ENCODE peak calls at places on chromosomes 3 and 15, in five cellular contexts. One of them, this sample, is unnamed.

GRCh38 chr15:82810061-82810862 is 834 bp downstream of the WHAMM start:
- DNase-seq in neuronal stem cell: peak; percentile 42
- DNase-seq in H1: peak; percentile 69
- DNase-seq in H9: peak; percentile 35
- DNase-seq in mesenchymal stem cell: peak; percentile 55
- DNase-seq in this sample: peak; percentile 50

GRCh38 chr3:48656841-48657281 is 5.8 kb downstream of the CELSR3 start:
- DNase-seq in neuronal stem cell: no peak
- DNase-seq in H1: no peak
- DNase-seq in H9: peak; percentile 69
- DNase-seq in mesenchymal stem cell: no peak
- DNase-seq in this sample: no peak

GRCh38 chr3:45955706-45956105 is 12.4 kb downstream of the CXCR6 start:
- DNase-seq in neuronal stem cell: no peak
- DNase-seq in H1: no peak
- DNase-seq in H9: no peak
- DNase-seq in mesenchymal stem cell: no peak
- DNase-seq in this sample: no peak

GRCh38 chr3:94615275-94616065 is 552.6 kb downstream of the NSUN3 start:
- DNase-seq in neuronal stem cell: no peak
- DNase-seq in H1: no peak
- DNase-seq in H9: no peak
- DNase-seq in mesenchymal stem cell: no peak
- DNase-seq in this sample: no peak

GRCh38 chr15:75232252-75232813 is 25.8 kb upstream of the GOLGA6C start:
- DNase-seq in neuronal stem cell: no peak
- DNase-seq in H1: no peak
- DNase-seq in H9: no peak
- DNase-seq in mesenchymal stem cell: no peak
- DNase-seq in this sample: no peak

GRCh38 chr15:79067969-79068368 is 22.6 kb downstream of the RASGRF1 start:
- DNase-seq in neuronal stem cell: no peak
- DNase-seq in H1: no peak
- DNase-seq in H9: no peak
- DNase-seq in mesenchymal stem cell: no peak
- DNase-seq in this sample: no peak

GRCh38 chr15:23690450-23690852 is 3.3 kb upstream of the NDN start:
- DNase-seq in neuronal stem cell: peak; percentile 62
- DNase-seq in H1: peak; percentile 45
- DNase-seq in H9: peak; percentile 61
- DNase-seq in mesenchymal stem cell: peak; percentile 61
- DNase-seq in this sample: peak; percentile 61

GRCh38 chr3:55218577-55218976 is 268.5 kb downstream of the WNT5A start:
- DNase-seq in neuronal stem cell: no peak
- DNase-seq in H1: no peak
- DNase-seq in H9: no peak
- DNase-seq in mesenchymal stem cell: no peak
- DNase-seq in this sample: no peak

GRCh38 chr3:59857589-59858346 is 807.9 kb upstream of the CFAP20DC start:
- DNase-seq in neuronal stem cell: peak; percentile 57
- DNase-seq in H1: peak; percentile 82
- DNase-seq in H9: peak; percentile 69
- DNase-seq in mesenchymal stem cell: peak; percentile 81
- DNase-seq in this sample: peak; percentile 81

GRCh38 chr3:141083831-141084624 is 32.9 kb downstream of the SPSB4 start:
- DNase-seq in neuronal stem cell: peak; percentile 75
- DNase-seq in H1: no peak
- DNase-seq in H9: no peak
- DNase-seq in mesenchymal stem cell: no peak
- DNase-seq in this sample: no peak

GRCh38 chr15:89015412-89016097 is 72.7 kb upstream of the ABHD2 start:
- DNase-seq in neuronal stem cell: no peak
- DNase-seq in H1: no peak
- DNase-seq in H9: no peak
- DNase-seq in mesenchymal stem cell: no peak
- DNase-seq in this sample: no peak

GRCh38 chr15:63560741-63561448 is 36.3 kb upstream of the FBXL22 start:
- DNase-seq in neuronal stem cell: no peak
- DNase-seq in H1: no peak
- DNase-seq in H9: no peak
- DNase-seq in mesenchymal stem cell: peak; percentile 25
- DNase-seq in this sample: peak; percentile 27

GRCh38 chr3:45962033-45962432 is 18.8 kb downstream of the CXCR6 start:
- DNase-seq in neuronal stem cell: no peak
- DNase-seq in H1: no peak
- DNase-seq in H9: no peak
- DNase-seq in mesenchymal stem cell: no peak
- DNase-seq in this sample: no peak

GRCh38 chr3:51380601-51381332 is 4.3 kb upstream of the MANF start:
- DNase-seq in neuronal stem cell: no peak
- DNase-seq in H1: no peak
- DNase-seq in H9: no peak
- DNase-seq in mesenchymal stem cell: no peak
- DNase-seq in this sample: no peak

GRCh38 chr3:2727566-2728318 is 382.4 kb downstream of the IL5RA start:
- DNase-seq in neuronal stem cell: no peak
- DNase-seq in H1: no peak
- DNase-seq in H9: no peak
- DNase-seq in mesenchymal stem cell: peak; percentile 15
- DNase-seq in this sample: no peak

GRCh38 chr15:70065006-70065722 is 32.6 kb downstream of the TLE3 start:
- DNase-seq in neuronal stem cell: no peak
- DNase-seq in H1: no peak
- DNase-seq in H9: no peak
- DNase-seq in mesenchymal stem cell: no peak
- DNase-seq in this sample: no peak

GRCh38 chr3:189914799-189915198 is 205.9 kb downstream of the P3H2 start:
- DNase-seq in neuronal stem cell: no peak
- DNase-seq in H1: no peak
- DNase-seq in H9: no peak
- DNase-seq in mesenchymal stem cell: peak; percentile 87
- DNase-seq in this sample: peak; percentile 96

GRCh38 chr15:100043732-100044131 is 298.0 kb downstream of the ADAMTS17 start:
- DNase-seq in neuronal stem cell: no peak
- DNase-seq in H1: no peak
- DNase-seq in H9: no peak
- DNase-seq in mesenchymal stem cell: peak; percentile 71
- DNase-seq in this sample: no peak

GRCh38 chr3:25831578-25831977 is 41.7 kb downstream of the OXSM start:
- DNase-seq in neuronal stem cell: no peak
- DNase-seq in H1: no peak
- DNase-seq in H9: no peak
- DNase-seq in mesenchymal stem cell: peak; percentile 46
- DNase-seq in this sample: peak; percentile 58

GRCh38 chr3:54780336-54780735 is 147.5 kb downstream of the LRTM1 start:
- DNase-seq in neuronal stem cell: no peak
- DNase-seq in H1: no peak
- DNase-seq in H9: no peak
- DNase-seq in mesenchymal stem cell: peak; percentile 15
- DNase-seq in this sample: no peak

GRCh38 chr15:51114437-51115119 is 19.9 kb upstream of the TNFAIP8L3 start:
- DNase-seq in neuronal stem cell: no peak
- DNase-seq in H1: no peak
- DNase-seq in H9: no peak
- DNase-seq in mesenchymal stem cell: no peak
- DNase-seq in this sample: no peak

GRCh38 chr3:146169891-146170290 is 8.9 kb upstream of the PLOD2 start:
- DNase-seq in neuronal stem cell: no peak
- DNase-seq in H1: no peak
- DNase-seq in H9: no peak
- DNase-seq in mesenchymal stem cell: no peak
- DNase-seq in this sample: no peak

GRCh38 chr15:43769584-43770228 is 7.1 kb downstream of the ELL3 start:
- DNase-seq in neuronal stem cell: no peak
- DNase-seq in H1: peak; percentile 79
- DNase-seq in H9: peak; percentile 56
- DNase-seq in mesenchymal stem cell: peak; percentile 68
- DNase-seq in this sample: peak; percentile 64

GRCh38 chr3:146664403-146664802 is 59.3 kb upstream of the PLSCR5 start:
- DNase-seq in neuronal stem cell: no peak
- DNase-seq in H1: no peak
- DNase-seq in H9: no peak
- DNase-seq in mesenchymal stem cell: no peak
- DNase-seq in this sample: no peak

GRCh38 chr3:39291903-39292329 is 12.1 kb upstream of the CX3CR1 start:
- DNase-seq in neuronal stem cell: peak; percentile 70
- DNase-seq in H1: peak; percentile 97
- DNase-seq in H9: peak; percentile 89
- DNase-seq in mesenchymal stem cell: peak; percentile 69
- DNase-seq in this sample: peak; percentile 30

GRCh38 chr3:193869221-193870201 is 266.4 kb upstream of the HES1 start:
- DNase-seq in neuronal stem cell: peak; percentile 60
- DNase-seq in H1: peak; percentile 74
- DNase-seq in H9: peak; percentile 88
- DNase-seq in mesenchymal stem cell: peak; percentile 96
- DNase-seq in this sample: peak; percentile 91

GRCh38 chr15:41492597-41493204 is 973 bp upstream of the ITPKA start:
- DNase-seq in neuronal stem cell: no peak
- DNase-seq in H1: no peak
- DNase-seq in H9: no peak
- DNase-seq in mesenchymal stem cell: no peak
- DNase-seq in this sample: no peak

GRCh38 chr15:63973212-63974009 is 72.9 kb downstream of the DAPK2 start:
- DNase-seq in neuronal stem cell: no peak
- DNase-seq in H1: no peak
- DNase-seq in H9: no peak
- DNase-seq in mesenchymal stem cell: no peak
- DNase-seq in this sample: peak; percentile 67

GRCh38 chr3:110362756-110363155 is 708.9 kb upstream of the NECTIN3 start:
- DNase-seq in neuronal stem cell: no peak
- DNase-seq in H1: no peak
- DNase-seq in H9: no peak
- DNase-seq in mesenchymal stem cell: no peak
- DNase-seq in this sample: peak; percentile 48

GRCh38 chr15:44033894-44034293 is 161.2 kb downstream of the FRMD5 start:
- DNase-seq in neuronal stem cell: no peak
- DNase-seq in H1: no peak
- DNase-seq in H9: no peak
- DNase-seq in mesenchymal stem cell: peak; percentile 38
- DNase-seq in this sample: peak; percentile 58

GRCh38 chr15:62085740-62086139 is 19.0 kb downstream of the C2CD4A start:
- DNase-seq in neuronal stem cell: no peak
- DNase-seq in H1: no peak
- DNase-seq in H9: no peak
- DNase-seq in mesenchymal stem cell: no peak
- DNase-seq in this sample: no peak

GRCh38 chr15:63583027-63583426 is 14.2 kb upstream of the FBXL22 start:
- DNase-seq in neuronal stem cell: no peak
- DNase-seq in H1: no peak
- DNase-seq in H9: no peak
- DNase-seq in mesenchymal stem cell: peak; percentile 67
- DNase-seq in this sample: peak; percentile 92

GRCh38 chr15:24766511-24767133 is 91.0 kb downstream of the NPAP1 start:
- DNase-seq in neuronal stem cell: no peak
- DNase-seq in H1: no peak
- DNase-seq in H9: no peak
- DNase-seq in mesenchymal stem cell: no peak
- DNase-seq in this sample: no peak
- H2BK15ac ChIP-seq in neuronal stem cell: no peak overlapping the region
- H2BK15ac ChIP-seq in H1: no peak overlapping the region
- H2BK15ac ChIP-seq in H9: no peak overlapping the region
- H2BK15ac ChIP-seq in mesenchymal stem cell: no peak overlapping the region
- H2BK15ac ChIP-seq in this sample: no peak overlapping the region

DNA sequence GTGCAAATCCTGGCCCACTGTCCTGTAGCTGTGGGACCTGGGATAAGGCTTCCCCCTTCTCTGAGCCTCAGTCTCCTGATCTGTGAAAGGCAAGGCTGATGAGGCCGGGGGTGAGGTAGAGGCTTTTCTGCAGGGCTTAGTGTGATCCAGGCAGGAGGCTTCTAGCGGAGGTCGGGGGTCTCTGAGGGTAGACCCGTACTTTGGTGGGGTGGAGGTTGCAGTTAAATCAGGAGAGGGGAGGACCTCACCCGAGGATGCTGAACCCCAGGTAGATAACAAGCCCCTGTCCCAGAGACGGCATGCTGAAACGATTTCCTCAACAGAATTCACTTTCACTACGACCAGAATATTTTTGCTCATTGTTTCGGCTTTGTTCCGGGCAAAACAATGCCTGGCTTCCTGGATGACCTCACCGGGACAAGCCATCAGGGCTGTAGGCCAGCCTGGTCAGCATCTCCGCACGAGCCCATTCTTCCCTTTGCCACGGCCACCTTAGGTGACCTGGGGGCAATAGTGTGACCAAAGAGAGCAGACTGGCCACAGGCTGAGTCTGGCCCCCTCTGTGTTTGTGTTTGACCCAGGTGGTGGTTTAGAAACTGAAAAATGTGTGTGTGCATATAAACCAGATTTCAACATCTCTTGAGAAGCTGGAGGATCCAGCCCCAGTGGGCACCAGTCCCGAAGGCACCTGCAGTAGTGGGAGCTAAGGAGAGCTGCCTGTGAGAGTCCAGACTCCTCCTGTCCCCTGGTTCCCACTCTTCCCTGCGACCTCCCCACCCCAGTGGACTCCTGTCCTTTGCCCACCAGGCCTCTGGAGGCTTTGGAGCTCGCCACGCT is 33.0 kb downstream of the SLC6A6 start:
- DNase-seq in neuronal stem cell: no peak
- DNase-seq in H1: no peak
- DNase-seq in H9: no peak
- DNase-seq in mesenchymal stem cell: no peak
- DNase-seq in this sample: no peak
- H3K14ac ChIP-seq in neuronal stem cell: no peak overlapping the region
- H3K14ac ChIP-seq in H1: no peak overlapping the region
- H3K14ac ChIP-seq in H9: no peak overlapping the region
- H3K14ac ChIP-seq in mesenchymal stem cell: no peak overlapping the region
- H3K14ac ChIP-seq in this sample: peak overlapping the region; percentile 43

DNA sequence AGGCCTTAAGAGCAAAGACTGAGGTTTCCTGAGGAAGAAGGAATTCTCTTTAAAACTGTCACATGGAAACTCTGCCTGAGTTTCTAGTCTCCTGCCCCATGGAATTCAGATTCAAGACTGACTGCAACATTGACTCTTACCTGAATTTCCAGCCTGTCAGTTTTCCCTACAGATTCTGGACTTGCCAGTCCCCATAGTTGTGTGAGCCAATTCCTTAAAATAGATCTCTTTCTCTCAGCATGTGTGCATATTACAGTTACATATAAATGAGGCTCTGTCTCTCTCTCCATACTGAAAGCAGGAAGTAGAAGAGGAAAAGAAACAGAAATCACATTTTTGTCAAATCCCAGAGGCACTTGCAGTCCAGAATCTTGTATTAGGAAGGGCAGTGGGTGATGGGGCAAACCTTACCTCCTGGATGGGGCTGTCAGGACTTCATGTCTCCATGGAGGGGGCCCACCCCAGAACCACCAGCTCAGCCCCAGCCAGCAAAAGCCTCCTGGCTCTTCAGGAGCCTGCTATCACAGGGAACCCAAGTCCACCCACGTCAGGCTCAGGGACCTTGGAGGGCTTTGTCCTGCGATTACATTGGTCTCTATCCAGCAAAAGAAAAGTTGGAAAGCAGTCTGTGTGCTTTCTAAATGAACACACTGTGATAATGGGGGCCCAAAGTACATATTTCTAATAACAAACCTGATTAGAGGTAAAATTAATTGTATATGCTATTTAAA is 18.8 kb upstream of the GOLGA8J start:
- DNase-seq in neuronal stem cell: no peak
- DNase-seq in H1: no peak
- DNase-seq in H9: no peak
- DNase-seq in mesenchymal stem cell: no peak
- DNase-seq in this sample: no peak
- H3K27ac ChIP-seq in neuronal stem cell: no peak overlapping the region
- H3K27ac ChIP-seq in H1: no peak overlapping the region
- H3K27ac ChIP-seq in H9: no peak overlapping the region
- H3K27ac ChIP-seq in mesenchymal stem cell: peak overlapping the region; percentile 73
- H3K27ac ChIP-seq in this sample: no peak overlapping the region

GRCh38 chr3:151407928-151408327 is 23.4 kb upstream of the P2RY12 start:
- DNase-seq in neuronal stem cell: no peak
- DNase-seq in H1: no peak
- DNase-seq in H9: no peak
- DNase-seq in mesenchymal stem cell: no peak
- DNase-seq in this sample: no peak
- H2BK15ac ChIP-seq in neuronal stem cell: no peak overlapping the region
- H2BK15ac ChIP-seq in H1: no peak overlapping the region
- H2BK15ac ChIP-seq in H9: no peak overlapping the region
- H2BK15ac ChIP-seq in mesenchymal stem cell: no peak overlapping the region
- H2BK15ac ChIP-seq in this sample: no peak overlapping the region